ENCODE peak calls at places on chromosomes 6 and 20, in four cellular contexts. B is ovary; T is CD4-positive, alpha-beta memory T cell; R is pancreas. J is an unnamed sample. For H3K9me3, the result is how much of the 10 kb centered on the place peaks cover.

GRCh38 chr6:54579011-54579410 is 267.6 kb upstream of the FAM83B start:
- DNase-seq in R (no peak), T (no peak), B (no peak), J (no peak)

GRCh38 chr6:108714012-108714773 is 134.0 kb upstream of the ARMC2 start:
- DNase-seq in R (no peak), T (peak), B (peak), J (no peak)

GRCh38 chr6:18207949-18208348 is 52.7 kb downstream of the KDM1B start:
- DNase-seq in B (no peak), T (no peak), R (no peak), J (no peak)

GRCh38 chr20:13212750-13213149 is 8.3 kb upstream of the ISM1 start:
- DNase-seq in B (no peak), R (no peak), T (no peak), J (no peak)

GRCh38 chr6:22409487-22409886 is 112.7 kb upstream of the PRL start:
- DNase-seq in T (no peak), B (no peak), R (no peak), J (no peak)

GRCh38 chr6:34742094-34742493 is 15.2 kb upstream of the SNRPC start:
- DNase-seq in T (no peak), B (no peak), R (no peak), J (no peak)

GRCh38 chr6:10904015-10904414 is 17.2 kb downstream of the SYCP2L start:
- DNase-seq in T (no peak), B (no peak), R (no peak), J (no peak)

GRCh38 chr6:131789219-131789618 is 18.6 kb upstream of the ENPP1 start:
- DNase-seq in B (no peak), T (no peak), R (no peak), J (no peak)

GRCh38 chr6:71197770-71198169 is 90.8 kb upstream of the OGFRL1 start:
- DNase-seq in B (no peak), T (no peak), R (no peak), J (no peak)

GRCh38 chr6:83974409-83975050 is 59.0 kb upstream of the MRAP2 start:
- DNase-seq in B (no peak), R (no peak), T (no peak), J (no peak)

GRCh38 chr6:43798688-43799444 is 28.9 kb downstream of the VEGFA start:
- DNase-seq in T (no peak), B (no peak), R (peak), J (no peak)

GRCh38 chr20:34350095-34350494 is 13.0 kb upstream of the ITCH start:
- DNase-seq in R (no peak), B (no peak), T (no peak), J (no peak)

GRCh38 chr20:30985386-30985785 is 272.1 kb upstream of the DEFB115 start:
- DNase-seq in T (no peak), R (peak), B (no peak), J (no peak)

GRCh38 chr6:87798393-87799278 is 96.6 kb upstream of the AKIRIN2 start:
- DNase-seq in B (no peak), T (no peak), R (no peak), J (no peak)

GRCh38 chr6:56914791-56915658 is 39.9 kb upstream of the BEND6 start:
- DNase-seq in T (no peak), B (no peak), R (no peak), J (no peak)

GRCh38 chr6:4967301-4968030 is 36.4 kb downstream of the RPP40 start:
- DNase-seq in R (no peak), B (no peak), T (no peak), J (no peak)

GRCh38 chr20:10313215-10313614 is 94.6 kb downstream of the SNAP25 start:
- DNase-seq in R (no peak), T (no peak), B (no peak), J (no peak)

GRCh38 chr6:14852375-14852774 is 393.5 kb upstream of the JARID2 start:
- DNase-seq in T (no peak), R (no peak), B (no peak), J (no peak)

GRCh38 chr6:111631930-111632460 is 26.3 kb upstream of the TRAF3IP2 start:
- DNase-seq in B (no peak), T (no peak), R (no peak), J (no peak)

GRCh38 chr6:45543298-45544235 is 165.8 kb upstream of the SUPT3H start:
- DNase-seq in R (no peak), B (no peak), T (no peak), J (no peak)

GRCh38 chr20:18272451-18272850 is 15.9 kb upstream of the ZNF133 start:
- DNase-seq in B (no peak), R (no peak), T (no peak), J (no peak)

GRCh38 chr6:169224716-169225115 is 28.9 kb downstream of the THBS2 start:
- DNase-seq in R (no peak), T (no peak), B (no peak), J (no peak)

GRCh38 chr6:116154887-116155286 is 29.0 kb upstream of the COL10A1 start:
- DNase-seq in R (no peak), T (no peak), B (no peak), J (no peak)

GRCh38 chr6:79570129-79570801 is 33.0 kb upstream of the LCA5 start:
- DNase-seq in T (no peak), R (no peak), B (no peak), J (no peak)

GRCh38 chr6:30883743-30884520 is at the start of gene DDR1:
- DNase-seq in T (peak), R (peak), B (peak), J (peak)

GRCh38 chr6:156563710-156564109 is 213.5 kb upstream of the ARID1B start:
- DNase-seq in B (no peak), T (no peak), R (no peak), J (no peak)

GRCh38 chr6:52363222-52363867 is 1.4 kb downstream of the PAQR8 start:
- DNase-seq in R (no peak), T (no peak), B (peak), J (no peak)

GRCh38 chr20:10216146-10216741 is 2.4 kb upstream of the SNAP25 start:
- DNase-seq in T (no peak), R (no peak), B (no peak), J (no peak)

GRCh38 chr20:33859157-33859695 is 48.1 kb downstream of the CHMP4B start:
- DNase-seq in B (no peak), R (no peak), T (peak), J (peak)

GRCh38 chr6:69827491-69827890 is 30.7 kb upstream of the LMBRD1 start:
- DNase-seq in B (no peak), T (no peak), R (no peak), J (no peak)

DNA sequence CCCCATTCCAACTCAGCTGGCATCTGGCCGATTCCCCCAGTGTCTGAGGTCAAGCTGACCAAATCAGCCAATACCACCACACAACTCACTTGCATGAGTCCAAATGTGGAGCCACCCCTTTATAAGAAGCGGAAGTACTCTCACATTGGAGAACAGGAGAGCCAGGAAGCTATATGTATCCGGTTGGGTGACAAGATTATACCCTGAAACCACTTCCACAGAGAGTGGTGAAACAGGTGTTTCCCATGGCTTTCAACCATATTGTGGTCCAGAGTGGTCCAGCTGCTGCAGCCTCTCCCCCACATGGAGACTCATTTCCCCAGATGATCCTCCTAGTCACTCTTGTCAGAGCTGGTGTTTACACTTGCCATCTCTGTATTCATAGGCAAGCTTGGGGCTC is 24.0 kb upstream of the SERINC1 start:
- DNase-seq in R (no peak), B (no peak), T (no peak), J (no peak)
- H3K9me3 ChIP-seq in R (under half), B (under half), T (under half), J (under half)

GRCh38 chr6:161214722-161215121 is 59.1 kb downstream of the AGPAT4 start:
- DNase-seq in R (no peak), B (no peak), T (no peak), J (no peak)

GRCh38 chr6:161215193-161215592 is 58.7 kb downstream of the AGPAT4 start:
- DNase-seq in B (no peak), R (no peak), T (no peak), J (no peak)

GRCh38 chr6:161210857-161211256 is 63.0 kb downstream of the AGPAT4 start:
- DNase-seq in T (no peak), B (no peak), R (no peak), J (no peak)

GRCh38 chr6:161212902-161213301 is 61.0 kb downstream of the AGPAT4 start:
- DNase-seq in T (no peak), R (no peak), B (no peak), J (no peak)

DNA sequence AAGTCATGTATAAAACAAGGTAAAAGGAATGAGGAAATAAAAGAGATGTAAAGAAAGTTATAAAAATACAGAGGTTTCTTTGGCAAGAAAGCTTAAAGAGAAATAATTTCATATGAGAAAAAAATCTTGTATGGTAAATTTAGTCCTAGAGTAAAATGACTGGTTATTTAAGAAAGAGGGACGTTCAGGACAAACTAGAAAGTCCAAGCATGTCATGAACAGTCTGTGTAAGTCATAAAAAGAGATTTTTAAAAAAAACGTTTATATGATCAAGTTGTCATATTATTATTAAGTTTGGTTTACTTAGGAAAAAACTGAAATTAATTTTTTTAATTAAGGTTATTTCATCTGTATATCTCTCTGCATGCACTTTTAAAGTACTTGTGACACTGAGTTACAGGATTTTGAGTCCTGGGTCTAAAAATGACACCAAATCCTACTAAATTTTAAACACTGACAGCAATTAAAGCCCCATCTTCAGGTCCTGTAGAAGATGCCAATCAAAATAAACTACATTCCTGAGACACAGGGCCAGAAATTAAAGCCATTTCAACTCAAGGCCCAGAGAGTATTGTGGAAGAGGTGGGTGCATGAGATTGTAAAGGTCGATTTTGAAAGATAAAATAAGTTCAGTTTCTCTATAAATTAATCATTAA is 62.4 kb downstream of the AGPAT4 start:
- DNase-seq in T (no peak), R (no peak), B (no peak), J (no peak)
- H3K9me3 ChIP-seq in T (under half), R (under half), B (under half), J (under half)

DNA sequence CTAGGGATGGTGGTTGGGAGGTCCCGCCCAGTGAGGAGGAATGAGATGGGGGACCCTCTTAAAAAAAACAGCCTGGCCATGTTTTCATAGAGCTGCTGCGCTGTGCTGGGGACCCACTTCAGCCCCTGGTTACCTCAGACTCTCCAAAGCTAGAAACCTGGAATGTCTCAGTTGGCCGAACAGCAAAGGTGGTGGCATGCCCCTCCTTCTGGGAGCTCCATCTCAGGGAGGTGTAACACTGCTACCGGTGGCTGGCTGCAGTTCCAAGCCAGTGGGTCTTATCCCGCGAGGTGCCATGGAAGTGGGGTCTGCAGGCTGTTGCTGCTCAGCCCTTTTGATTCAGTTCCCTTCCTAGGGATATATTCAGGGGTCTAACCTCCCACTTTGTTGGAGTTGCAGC is 35.7 kb upstream of the TFB1M start:
- DNase-seq in T (no peak), R (no peak), B (no peak), J (no peak)
- H3K9me3 ChIP-seq in T (under half), R (under half), B (under half), J (under half)

DNA sequence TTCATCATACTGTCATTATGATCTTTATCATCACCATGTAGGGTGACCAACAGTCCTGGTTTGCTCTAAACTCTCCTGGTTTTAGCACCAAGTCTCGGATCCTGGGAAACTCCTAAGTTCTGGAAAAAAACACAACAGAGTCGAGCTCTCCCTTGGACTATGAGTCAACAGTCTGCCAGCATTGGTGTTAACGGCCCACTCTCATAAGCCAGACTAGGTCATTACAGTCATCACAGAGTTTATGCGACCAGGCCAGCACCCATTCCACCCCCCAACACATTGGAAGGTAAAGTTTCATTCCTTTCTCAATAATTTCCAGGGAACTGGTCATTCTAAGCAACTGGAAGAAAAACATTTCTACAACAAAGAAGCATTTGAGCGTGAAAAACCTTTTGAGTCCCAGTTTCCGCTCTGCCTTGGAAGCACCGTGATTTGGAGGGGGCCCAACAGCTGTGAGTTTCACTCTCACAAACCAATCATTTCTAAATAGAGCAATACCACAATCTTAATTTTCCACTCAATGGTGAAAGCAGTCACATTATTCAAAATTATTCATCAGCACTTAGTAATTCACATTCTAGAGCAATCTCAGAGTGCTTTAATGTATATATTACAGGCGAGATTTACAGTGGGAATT is 445.0 kb downstream of the CDH26 start:
- DNase-seq in R (no peak), B (no peak), T (no peak), J (no peak)
- H3K9me3 ChIP-seq in R (under half), B (under half), T (under half), J (under half)

DNA sequence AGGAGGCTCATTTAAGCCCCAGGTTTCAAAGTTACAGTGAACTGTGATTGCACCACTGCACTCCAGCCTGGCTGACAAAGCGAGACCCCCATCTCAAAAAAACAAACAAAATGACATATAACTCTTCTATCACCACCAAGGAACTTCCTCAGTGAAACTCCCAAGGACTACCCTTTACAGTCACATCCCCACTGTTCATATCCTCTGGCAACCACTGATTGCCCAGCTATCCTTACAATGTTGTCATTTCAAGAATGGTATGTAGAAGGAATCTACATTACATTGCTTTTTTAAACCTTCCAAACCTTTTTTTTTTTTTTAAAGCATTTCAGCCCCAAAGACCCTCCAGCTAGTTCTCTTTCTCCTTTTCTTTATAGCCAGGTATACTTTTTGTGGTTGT is 123.1 kb upstream of the CARMIL1 start:
- DNase-seq in R (no peak), B (no peak), T (no peak), J (no peak)
- H3K9me3 ChIP-seq in R (under half), B (under half), T (under half), J (under half)

GRCh38 chr6:167272618-167273379 is 18.3 kb upstream of the UNC93A start:
- DNase-seq in R (no peak), T (no peak), B (no peak), J (no peak)
- H3K9me3 ChIP-seq in R (under half), T (under half), B (under half), J (under half)